ENCODE peak calls at places on chromosomes 16 and 17, in seven cellular contexts. S, Y, Z, L, X, I and T are unnamed samples.

GRCh38 chr16:89425523-89425922 is 64.8 kb downstream of the ANKRD11 start:
- DNase-seq in S (no peak), Y (no peak), Z (no peak), L (peak; percentile 23), X (no peak), I (no peak), T (no peak)

GRCh38 chr17:79511471-79511870 is 99.4 kb downstream of the RBFOX3 start:
- DNase-seq in S (no peak), Y (no peak), Z (no peak), L (no peak), X (no peak), I (no peak), T (no peak)

GRCh38 chr16:69938981-69939820 is 11.9 kb upstream of the CLEC18A start:
- DNase-seq in S (no peak), Y (no peak), Z (no peak), L (peak; percentile 63), X (peak; percentile 13), I (no peak), T (no peak)

GRCh38 chr17:66630379-66630778 is 204.5 kb upstream of the CACNG5 start:
- DNase-seq in S (no peak), Y (no peak), Z (no peak), L (no peak), X (no peak), I (no peak), T (no peak)

GRCh38 chr17:50103252-50103651 is 8.1 kb downstream of the PDK2 start:
- DNase-seq in S (no peak), Y (no peak), Z (no peak), L (peak; percentile 50), X (no peak), I (no peak), T (no peak)

GRCh38 chr16:51538707-51539604 is 387.9 kb upstream of the SALL1 start:
- DNase-seq in S (no peak), Y (no peak), Z (peak; percentile 23), L (no peak), X (no peak), I (peak; percentile 88), T (no peak)

GRCh38 chr16:48102083-48103008 is 53.4 kb downstream of the ABCC12 start:
- DNase-seq in S (no peak), Y (no peak), Z (no peak), L (no peak), X (no peak), I (no peak), T (no peak)

GRCh38 chr16:74225278-74225677 is 71.3 kb upstream of the PSMD7 start:
- DNase-seq in S (no peak), Y (no peak), Z (no peak), L (no peak), X (no peak), I (no peak), T (no peak)

GRCh38 chr16:681746-682427 is 1.7 kb downstream of the STUB1 start:
- DNase-seq in S (no peak), Y (no peak), Z (no peak), L (no peak), X (no peak), I (no peak), T (no peak)

GRCh38 chr17:30921544-30922196 is at the start of gene ADAP2:
- DNase-seq in S (no peak), Y (peak; percentile 53), Z (peak; percentile 54), L (peak; percentile 80), X (peak; percentile 36), I (peak; percentile 51), T (no peak)

GRCh38 chr17:3888343-3889171 is 4.3 kb downstream of the CAMKK1 start:
- DNase-seq in S (peak; percentile 27), Y (peak; percentile 75), Z (peak; percentile 72), L (peak; percentile 90), X (no peak), I (no peak), T (no peak)

GRCh38 chr16:28196331-28196987 is 15.3 kb downstream of the XPO6 start:
- DNase-seq in S (no peak), Y (no peak), Z (no peak), L (no peak), X (no peak), I (no peak), T (no peak)

GRCh38 chr17:17518019-17518418 is 21.8 kb upstream of the RASD1 start:
- DNase-seq in S (no peak), Y (no peak), Z (no peak), L (peak; percentile 34), X (no peak), I (no peak), T (no peak)

GRCh38 chr17:15121426-15121825 is 143.7 kb downstream of the PMP22 start:
- DNase-seq in S (no peak), Y (no peak), Z (peak; percentile 15), L (no peak), X (no peak), I (no peak), T (no peak)

GRCh38 chr16:50585331-50585776 is 37.2 kb downstream of the NKD1 start:
- DNase-seq in S (peak; percentile 52), Y (peak; percentile 76), Z (peak; percentile 32), L (peak; percentile 95), X (no peak), I (no peak), T (no peak)

GRCh38 chr16:75311383-75311938 is 60.0 kb upstream of the BCAR1 start:
- DNase-seq in S (no peak), Y (no peak), Z (no peak), L (no peak), X (no peak), I (no peak), T (no peak)

GRCh38 chr16:66841366-66841765 is 2.8 kb upstream of the CA7 start:
- DNase-seq in S (no peak), Y (no peak), Z (no peak), L (no peak), X (no peak), I (no peak), T (no peak)

DNA sequence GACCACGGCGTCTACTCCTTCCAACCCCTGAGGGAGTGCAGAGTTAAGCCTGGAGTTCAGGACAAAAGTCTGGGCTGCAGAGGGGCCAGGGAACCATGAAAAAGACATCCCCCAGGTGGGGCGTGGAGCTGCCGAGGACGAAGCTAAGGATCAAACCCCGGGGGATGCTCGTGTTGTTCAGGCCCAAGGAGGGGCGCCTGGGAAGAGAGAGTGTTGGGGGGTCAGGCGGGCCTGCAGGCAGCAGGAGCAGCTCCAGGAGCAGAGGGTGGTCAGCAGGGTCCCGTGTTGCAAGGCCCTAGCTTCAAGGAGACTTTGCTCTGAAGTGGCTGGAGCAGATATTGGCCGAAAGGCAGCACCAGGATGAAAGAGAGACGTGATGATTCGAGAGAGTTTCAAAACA is 26.7 kb downstream of the NECAB2 start:
- DNase-seq in S (no peak), Y (no peak), Z (no peak), L (no peak), X (no peak), I (no peak), T (no peak)
- H3K27ac ChIP-seq in S (no peak overlapping the region), Y (no peak overlapping the region), Z (no peak overlapping the region), L (no peak overlapping the region), X (no peak overlapping the region), I (peak overlapping the region; percentile 87), T (no peak overlapping the region)

DNA sequence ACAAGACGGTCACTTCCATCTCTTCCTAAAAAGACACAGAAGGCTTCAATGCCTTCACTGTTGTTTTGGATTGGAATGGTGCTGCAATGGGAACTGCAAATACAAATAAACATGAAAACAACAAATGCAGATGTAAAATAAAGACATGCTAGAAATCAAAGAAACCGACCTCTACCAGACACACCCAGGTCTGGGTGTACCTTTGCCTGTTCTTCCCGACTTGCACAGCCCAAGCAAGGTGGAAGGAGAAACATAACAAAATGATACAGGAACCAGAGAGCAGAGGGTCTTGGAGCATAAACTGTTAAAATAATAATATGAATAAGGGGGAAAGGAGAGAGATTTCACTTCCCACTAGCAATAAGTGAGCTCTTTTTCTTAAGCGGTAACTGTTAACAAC is 17.3 kb downstream of the RFFL start:
- DNase-seq in S (no peak), Y (no peak), Z (no peak), L (no peak), X (no peak), I (no peak), T (no peak)
- H3K4me3 ChIP-seq in S (no peak overlapping the region), Y (no peak overlapping the region), Z (no peak overlapping the region), L (no peak overlapping the region), X (no peak overlapping the region), I (no peak overlapping the region), T (peak overlapping the region; percentile 35)

DNA sequence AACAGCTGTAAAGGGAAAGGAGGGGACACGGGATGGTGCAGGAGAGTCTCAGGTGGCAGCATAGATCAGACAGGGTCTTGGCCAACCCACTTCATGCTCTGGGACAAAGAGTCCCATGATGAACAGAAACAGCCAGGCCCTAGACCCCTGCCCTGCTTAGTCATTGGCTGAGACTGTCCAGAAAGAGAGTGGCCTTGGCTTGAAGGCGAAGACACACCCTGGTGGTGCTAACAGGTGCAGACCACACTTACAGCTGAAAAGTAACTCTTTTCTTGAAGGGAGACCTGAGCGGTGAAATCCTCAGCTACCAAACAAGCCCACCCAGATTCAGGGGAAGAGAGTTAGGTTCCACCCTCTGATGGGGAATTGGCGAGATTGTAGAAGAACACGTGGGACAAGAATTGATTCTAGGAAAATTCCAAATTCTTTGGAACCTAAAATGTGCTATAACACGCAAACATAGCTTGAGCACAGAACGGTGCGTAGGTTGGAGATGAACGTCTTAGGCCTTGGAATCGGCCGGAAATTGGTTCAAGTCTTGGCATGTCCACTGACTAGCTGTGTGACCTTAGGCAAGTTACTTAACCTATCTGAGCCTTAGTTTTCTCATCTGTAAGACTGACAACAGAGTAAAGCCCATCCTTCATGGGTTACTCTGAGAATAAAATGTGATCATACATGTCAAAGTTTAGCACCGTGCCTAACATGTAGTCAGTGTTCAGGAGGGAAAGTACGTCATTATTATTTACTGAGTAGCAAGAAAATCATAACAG is 12.5 kb upstream of the MLYCD start:
- DNase-seq in S (no peak), Y (no peak), Z (no peak), L (no peak), X (no peak), I (no peak), T (no peak)
- H3K27ac ChIP-seq in S (no peak overlapping the region), Y (no peak overlapping the region), Z (no peak overlapping the region), L (no peak overlapping the region), X (no peak overlapping the region), I (no peak overlapping the region), T (no peak overlapping the region)

GRCh38 chr17:77465358-77466041 is 324.7 kb downstream of the SEC14L1 start:
- DNase-seq in S (peak; percentile 27), Y (peak; percentile 72), Z (peak; percentile 58), L (peak; percentile 88), X (peak; percentile 93), I (no peak), T (peak; percentile 94)

GRCh38 chr17:77467513-77467912 is 326.7 kb downstream of the SEC14L1 start:
- DNase-seq in S (no peak), Y (no peak), Z (no peak), L (peak; percentile 74), X (no peak), I (no peak), T (no peak)

GRCh38 chr17:77464988-77465357 is 324.2 kb downstream of the SEC14L1 start:
- DNase-seq in S (no peak), Y (no peak), Z (no peak), L (no peak), X (no peak), I (no peak), T (no peak)

GRCh38 chr17:77466140-77466539 is 325.4 kb downstream of the SEC14L1 start:
- DNase-seq in S (no peak), Y (no peak), Z (no peak), L (peak; percentile 86), X (no peak), I (no peak), T (no peak)

GRCh38 chr17:77466596-77467223 is 325.9 kb downstream of the SEC14L1 start:
- DNase-seq in S (no peak), Y (no peak), Z (no peak), L (no peak), X (no peak), I (no peak), T (no peak)
- H3K4me3 ChIP-seq in S (no peak overlapping the region), Y (no peak overlapping the region), Z (no peak overlapping the region), L (no peak overlapping the region), X (peak overlapping the region; percentile 7), I (no peak overlapping the region), T (peak overlapping the region; percentile 47)